ENCODE peak calls at places on chromosomes 3 and 15, in five cellular contexts. R is IMR-90, V is pancreas, N is fibroblast of pulmonary artery, C is breast epithelium. F is an unnamed sample.

GRCh38 chr15:88651971-88652370 is 13.2 kb downstream of the ISG20 start:
- DNase-seq in R (no peak), V (no peak), N (no peak), C (peak), F (no peak)

GRCh38 chr3:155130001-155130400 is 49.9 kb downstream of the MME start:
- DNase-seq in R (peak), V (no peak), N (no peak), C (no peak), F (no peak)

GRCh38 chr3:182583545-182583944 is 209.8 kb upstream of the ATP11B start:
- DNase-seq in R (no peak), V (no peak), N (no peak), C (no peak), F (no peak)

GRCh38 chr3:126023390-126023789 is 54.4 kb downstream of the ROPN1B start:
- DNase-seq in R (no peak), V (no peak), N (no peak), C (no peak), F (no peak)

GRCh38 chr3:136862611-136862951 is 573 bp downstream of the NCK1 start:
- DNase-seq in R (peak), V (peak), N (peak), C (peak), F (no peak)

GRCh38 chr3:57738406-57738805 is 17.7 kb upstream of the SLMAP start:
- DNase-seq in R (no peak), V (no peak), N (no peak), C (no peak), F (no peak)

GRCh38 chr15:86611392-86612040 is 531.8 kb downstream of the AGBL1 start:
- DNase-seq in R (no peak), V (no peak), N (no peak), C (no peak), F (peak)

GRCh38 chr3:39255503-39256325 is 24.1 kb downstream of the CX3CR1 start:
- DNase-seq in R (no peak), V (no peak), N (no peak), C (no peak), F (no peak)

GRCh38 chr3:121769246-121769645 is 19.7 kb upstream of the GOLGB1 start:
- DNase-seq in R (no peak), V (no peak), N (no peak), C (no peak), F (no peak)

GRCh38 chr3:111936191-111936841 is 42.5 kb upstream of the ABHD10 start:
- DNase-seq in R (peak), V (no peak), N (peak), C (no peak), F (peak)

DNA sequence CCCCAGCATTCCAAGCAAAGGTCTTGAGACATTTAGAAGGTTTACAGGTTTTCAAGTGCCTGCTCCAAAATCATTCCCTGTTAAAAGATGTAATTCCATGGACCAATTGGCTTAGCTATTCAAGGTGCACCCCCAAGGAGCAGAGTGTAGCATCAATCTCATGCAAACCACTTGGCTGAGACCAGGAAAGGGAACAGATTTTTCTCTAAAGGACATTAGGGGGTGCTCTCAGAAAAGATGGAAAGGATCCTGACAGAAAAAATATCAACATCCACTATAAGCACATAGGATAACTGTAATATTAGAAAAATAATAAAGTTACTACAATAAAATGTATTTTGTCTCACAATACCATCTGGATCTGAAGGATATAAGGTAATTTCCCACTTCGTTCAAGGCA is 328.0 kb upstream of the CDIN1 start:
- DNase-seq in R (no peak), V (no peak), N (peak), C (no peak), F (no peak)
- TF ChIP-seq CTCF in R (no peak), V (no peak), N (peak), C (no peak), F (no peak)

DNA sequence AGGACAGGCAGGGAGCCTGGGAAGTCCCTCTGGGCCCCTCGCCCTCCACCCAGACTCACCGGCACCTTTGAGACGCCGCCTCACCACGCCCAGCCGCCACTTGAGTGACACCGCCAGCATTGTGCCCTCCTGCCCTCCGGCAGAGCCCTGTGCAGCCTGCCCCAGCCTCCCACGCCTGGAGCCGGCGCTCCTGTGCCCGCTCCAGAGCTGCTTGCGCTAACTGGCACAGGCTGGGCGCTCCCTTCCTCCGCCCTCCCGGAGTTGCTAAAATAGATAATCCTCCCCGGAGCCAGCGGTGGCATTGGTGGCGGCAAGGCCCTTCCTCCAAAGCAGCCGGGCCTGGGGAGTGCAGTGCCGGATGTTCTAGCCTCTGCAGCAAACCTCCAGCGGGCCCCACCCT is 15.7 kb upstream of the GRIP2 start:
- DNase-seq in R (no peak), V (no peak), N (no peak), C (no peak), F (no peak)
- H3K4me3 ChIP-seq in R (no peak), V (no peak), N (no peak), C (peak), F (no peak)

GRCh38 chr3:50532062-50532705 is 28.8 kb upstream of the CACNA2D2 start:
- DNase-seq in R (no peak), V (no peak), N (no peak), C (no peak), F (no peak)
- TF ChIP-seq CTCF in R (no peak), V (no peak), N (no peak), C (no peak), F (peak)

GRCh38 chr3:63875510-63875909 is 11.8 kb downstream of the ATXN7 start:
- DNase-seq in R (no peak), V (no peak), N (no peak), C (no peak), F (no peak)
- H3K4me3 ChIP-seq in R (no peak), V (no peak), N (no peak), C (no peak), F (no peak)

DNA sequence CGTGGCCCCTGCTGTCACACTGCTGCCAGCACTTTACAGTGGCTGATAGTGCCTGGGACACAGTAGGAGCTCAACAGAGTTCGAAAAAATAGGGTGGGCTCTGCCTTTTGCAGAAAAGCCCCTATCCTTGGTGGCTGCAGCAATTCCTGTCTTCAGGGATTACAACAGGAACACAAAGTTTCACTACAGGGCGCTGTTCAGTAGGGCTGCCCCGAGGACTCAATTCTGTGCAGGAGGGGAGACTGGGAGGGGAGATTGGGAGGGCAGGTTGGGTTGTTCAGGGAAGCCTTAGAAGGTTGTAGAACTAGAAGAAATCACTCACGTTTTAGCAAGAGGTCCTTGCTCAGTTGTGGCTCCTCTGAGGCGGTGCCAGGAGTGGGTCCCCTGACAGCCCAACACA is 138.0 kb upstream of the TPM1 start:
- DNase-seq in R (no peak), V (no peak), N (no peak), C (no peak), F (no peak)
- TF ChIP-seq CTCF in R (no peak), V (no peak), N (no peak), C (no peak), F (no peak)

DNA sequence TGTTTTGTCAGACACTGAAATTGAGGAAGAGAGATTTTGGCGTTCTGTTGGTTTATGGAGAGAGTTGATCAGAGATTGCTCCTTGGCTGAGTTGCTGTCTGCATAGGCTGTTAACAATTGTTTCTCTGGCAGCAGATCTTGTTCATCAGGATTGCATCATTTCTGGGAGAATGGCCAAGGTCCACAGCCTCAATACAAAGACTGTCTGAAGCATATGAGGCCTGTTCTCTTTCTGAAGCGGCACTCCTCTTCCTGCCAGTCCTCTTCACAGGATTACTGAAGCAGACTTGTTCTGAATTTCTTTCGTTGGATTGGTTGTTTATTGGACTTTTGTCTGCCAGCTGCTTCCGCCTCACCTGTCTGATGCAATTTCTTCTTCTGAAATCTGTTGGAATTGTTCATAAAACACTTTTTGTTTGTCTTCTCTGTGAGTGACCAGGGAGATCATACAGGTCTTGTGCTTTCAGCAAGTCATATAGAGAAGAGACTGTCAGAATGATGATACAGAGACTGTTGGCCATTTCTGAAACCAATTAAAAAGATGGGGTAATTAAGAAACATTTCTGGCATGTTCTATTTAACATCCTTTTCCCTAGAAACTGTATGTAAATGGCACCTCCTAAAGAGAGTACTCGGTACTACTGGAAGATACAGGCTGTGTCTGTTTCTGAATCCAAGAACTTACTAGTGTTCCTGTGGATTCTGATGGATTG is 25.5 kb downstream of the SETD5 start:
- DNase-seq in R (peak), V (peak), N (peak), C (peak), F (peak)
- H3K4me3 ChIP-seq in R (no peak), V (no peak), N (no peak), C (no peak), F (peak)

GRCh38 chr3:25444273-25444672 is 16.2 kb downstream of the RARB start:
- DNase-seq in R (no peak), V (no peak), N (no peak), C (no peak), F (no peak)

GRCh38 chr3:25438791-25439555 is 10.9 kb downstream of the RARB start:
- DNase-seq in R (no peak), V (no peak), N (no peak), C (no peak), F (no peak)

GRCh38 chr3:25442486-25442885 is 14.4 kb downstream of the RARB start:
- DNase-seq in R (no peak), V (no peak), N (no peak), C (no peak), F (no peak)

GRCh38 chr3:25437953-25438352 is 9.9 kb downstream of the RARB start:
- DNase-seq in R (no peak), V (no peak), N (no peak), C (no peak), F (no peak)

GRCh38 chr3:25441234-25441856 is 13.3 kb downstream of the RARB start:
- DNase-seq in R (no peak), V (peak), N (no peak), C (no peak), F (no peak)
- TF ChIP-seq CTCF in R (no peak), V (peak), N (peak), C (no peak), F (peak)

DNA sequence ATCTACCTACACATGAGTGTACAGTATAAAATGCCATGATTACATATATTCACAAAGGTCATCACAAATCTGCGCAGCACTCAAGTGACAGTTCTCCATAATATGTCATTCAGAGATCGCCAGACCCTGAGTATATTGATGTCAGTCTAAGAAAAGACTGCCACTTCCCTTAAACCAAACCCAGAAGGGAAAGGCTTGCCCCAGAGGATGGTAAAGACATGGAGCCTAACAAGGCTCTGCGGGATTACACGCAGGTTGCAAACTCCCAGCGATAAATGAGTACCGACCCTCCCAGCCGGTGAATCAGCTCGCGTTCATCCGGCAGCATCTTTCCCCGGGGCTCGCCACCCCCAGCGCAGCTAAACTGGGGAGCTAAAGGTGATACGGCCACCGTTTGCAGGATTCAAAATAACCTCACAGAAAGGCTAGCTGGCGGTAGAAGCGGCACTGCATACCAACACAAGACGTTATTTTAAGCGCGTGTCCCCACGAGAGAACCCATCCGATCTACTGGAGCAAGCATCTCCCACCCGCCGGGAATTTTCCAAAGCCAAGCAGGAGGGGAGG is 699 bp downstream of the MYO5A start:
- DNase-seq in R (peak), V (no peak), N (peak), C (no peak), F (no peak)
- H3K4me3 ChIP-seq in R (peak), V (peak), N (peak), C (peak), F (peak)

GRCh38 chr15:26359855-26360254 is 413.0 kb downstream of the GABRB3 start:
- DNase-seq in R (no peak), V (no peak), N (no peak), C (no peak), F (no peak)
- TF ChIP-seq CTCF in R (no peak), V (no peak), N (no peak), C (no peak), F (no peak)